ENCODE peak calls at places on chromosomes 1 and 21, in nine cellular contexts. P, G, C, N, M, Y, L, J and U are unnamed samples.

GRCh38 chr1:184802739-184803492 is 48.3 kb upstream of the EDEM3 start:
- DNase-seq in P (no peak), G (peak), C (no peak), N (no peak), M (peak), Y (peak), L (no peak), J (no peak), U (no peak)

GRCh38 chr1:183914891-183915290 is 110.0 kb downstream of the RGL1 start:
- DNase-seq in P (no peak), G (no peak), C (no peak), N (no peak), M (no peak), Y (no peak), L (no peak), J (no peak), U (no peak)

GRCh38 chr1:185939142-185939541 is 205.0 kb downstream of the HMCN1 start:
- DNase-seq in P (no peak), G (peak), C (no peak), N (no peak), M (no peak), Y (peak), L (no peak), J (peak), U (no peak)

GRCh38 chr1:230537456-230537855 is 104.8 kb upstream of the COG2 start:
- DNase-seq in P (peak), G (no peak), C (no peak), N (no peak), M (no peak), Y (no peak), L (no peak), J (peak), U (no peak)

GRCh38 chr21:38171723-38172344 is 85.0 kb upstream of the KCNJ15 start:
- DNase-seq in P (peak), G (peak), C (no peak), N (no peak), M (peak), Y (peak), L (no peak), J (peak), U (peak)

GRCh38 chr21:36430841-36431240 is 45.6 kb downstream of the CHAF1B start:
- DNase-seq in P (no peak), G (peak), C (no peak), N (no peak), M (no peak), Y (peak), L (no peak), J (no peak), U (no peak)

GRCh38 chr1:234837713-234838112 is 227.7 kb upstream of the IRF2BP2 start:
- DNase-seq in P (no peak), G (no peak), C (no peak), N (no peak), M (no peak), Y (no peak), L (no peak), J (no peak), U (no peak)

GRCh38 chr21:33949516-33950424 is 34.2 kb upstream of the ATP5PO start:
- DNase-seq in P (no peak), G (no peak), C (no peak), N (no peak), M (no peak), Y (no peak), L (no peak), J (no peak), U (no peak)

GRCh38 chr21:42650441-42651421 is 2.7 kb upstream of the PDE9A start:
- DNase-seq in P (no peak), G (no peak), C (no peak), N (peak), M (no peak), Y (no peak), L (peak), J (no peak), U (peak)

GRCh38 chr1:209634005-209634737 is 18.1 kb downstream of the LAMB3 start:
- DNase-seq in P (no peak), G (no peak), C (no peak), N (no peak), M (no peak), Y (peak), L (no peak), J (no peak), U (no peak)

GRCh38 chr1:212721388-212722247 is 22.0 kb upstream of the BATF3 start:
- DNase-seq in P (no peak), G (peak), C (no peak), N (no peak), M (peak), Y (peak), L (no peak), J (no peak), U (no peak)
- TF ChIP-seq CTCF in P (no peak), G (no peak), C (no peak), N (no peak), M (no peak), Y (no peak), L (no peak), J (no peak), U (no peak)

GRCh38 chr1:162561616-162562451 is at the start of gene UAP1:
- DNase-seq in P (no peak), G (no peak), C (peak), N (peak), M (no peak), Y (no peak), L (no peak), J (peak), U (no peak)
- TF ChIP-seq CTCF in P (no peak), G (no peak), C (no peak), N (no peak), M (no peak), Y (peak), L (no peak), J (no peak), U (no peak)

DNA sequence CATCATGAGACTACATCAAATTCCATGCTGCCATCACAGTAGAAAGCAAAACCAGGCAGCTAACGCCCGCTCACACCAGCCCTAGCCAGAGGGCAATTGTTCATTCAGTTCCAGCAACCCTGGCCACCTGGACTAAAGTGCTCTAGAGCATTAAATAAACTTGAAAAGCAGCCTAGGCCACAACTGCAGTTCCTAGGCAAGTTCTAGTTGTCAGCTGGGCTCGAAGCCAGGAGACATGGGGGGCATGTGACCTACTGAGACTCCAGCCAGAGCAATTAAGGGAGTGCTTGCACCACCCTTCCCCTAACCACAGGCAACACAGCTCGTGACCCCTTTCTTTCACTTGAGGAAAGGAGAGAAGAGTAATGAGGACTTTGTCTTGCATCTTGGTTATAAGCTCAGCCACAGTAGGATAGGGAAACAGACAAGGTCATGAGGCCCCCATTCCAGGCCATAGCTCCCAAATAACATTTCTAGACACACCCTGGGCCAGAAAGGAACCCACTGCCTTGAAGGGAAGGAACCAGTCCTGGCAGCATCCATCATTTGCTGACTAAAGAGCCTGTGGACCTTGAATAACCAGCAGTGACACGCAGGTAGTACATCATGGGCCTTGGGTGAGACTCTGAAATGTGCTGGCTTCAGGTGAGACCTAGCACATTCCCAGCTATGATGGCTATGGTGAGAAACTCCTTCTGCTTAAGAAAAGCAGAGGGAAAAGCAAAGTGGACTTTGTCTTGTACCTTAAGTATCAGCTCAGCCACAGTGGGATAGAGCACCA is 77.0 kb downstream of the ZZZ3 start:
- DNase-seq in P (no peak), G (peak), C (peak), N (peak), M (peak), Y (peak), L (peak), J (no peak), U (no peak)
- TF ChIP-seq CTCF in P (no peak), G (no peak), C (no peak), N (no peak), M (no peak), Y (no peak), L (no peak), J (no peak), U (no peak)

DNA sequence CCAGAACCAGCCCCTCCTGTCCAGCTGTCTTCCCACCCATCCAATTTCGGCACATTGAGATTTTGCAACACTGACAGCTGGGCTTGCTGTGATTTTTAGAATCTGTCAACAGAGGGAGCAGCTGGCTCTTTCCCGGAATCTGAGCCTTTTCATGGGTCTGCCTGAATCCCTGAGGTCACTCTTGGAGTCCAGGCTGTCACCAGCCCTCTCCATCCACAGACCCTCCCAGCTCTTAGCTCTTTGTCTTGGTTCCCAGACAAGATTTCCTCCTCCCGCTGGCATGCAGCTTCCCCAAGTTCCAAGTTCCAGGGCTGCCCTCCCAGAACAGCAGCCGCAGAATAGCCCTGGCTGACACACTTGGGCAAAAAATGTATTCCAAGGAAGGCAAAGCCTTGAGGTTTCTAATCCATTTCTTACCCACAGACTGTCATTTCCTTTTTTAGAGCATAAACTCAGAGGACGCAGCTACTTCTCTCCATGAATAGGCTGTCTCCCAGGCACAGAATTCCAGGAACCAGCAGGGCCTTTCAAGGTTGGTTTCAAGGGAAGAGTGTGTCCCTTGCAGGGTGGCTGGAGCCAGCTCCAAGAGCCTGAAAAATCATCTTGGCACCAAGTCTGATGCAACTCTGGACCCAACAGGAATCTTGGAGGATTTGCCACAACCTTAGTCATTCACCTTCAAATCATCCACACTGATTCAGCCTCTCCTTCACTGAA is 7.1 kb upstream of the TMEM61 start:
- DNase-seq in P (no peak), G (peak), C (peak), N (no peak), M (peak), Y (peak), L (no peak), J (peak), U (peak)
- TF ChIP-seq CTCF in P (peak), G (peak), C (peak), N (no peak), M (peak), Y (peak), L (peak), J (peak), U (no peak)

DNA sequence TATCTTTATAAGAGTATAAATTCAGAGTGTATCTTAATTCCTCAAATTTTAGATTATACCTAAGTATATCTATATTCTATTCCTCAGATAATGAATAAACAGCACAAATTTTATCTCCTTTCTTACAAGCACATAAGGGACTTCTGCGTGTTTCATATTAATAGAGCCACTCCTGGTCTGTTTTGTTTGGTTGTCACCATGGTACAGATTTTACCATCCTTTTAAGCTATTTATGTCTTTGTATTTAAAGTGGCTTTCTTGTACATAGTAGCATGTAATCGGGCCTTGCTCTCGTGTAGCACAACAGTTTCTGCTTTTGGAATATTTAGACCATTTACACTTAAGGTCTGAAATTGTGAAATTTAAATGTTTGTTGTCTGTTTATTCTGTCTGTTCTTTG is 52.6 kb upstream of the SLC35A3 start:
- DNase-seq in P (no peak), G (no peak), C (no peak), N (no peak), M (no peak), Y (no peak), L (no peak), J (no peak), U (no peak)
- TF ChIP-seq CTCF in P (no peak), G (no peak), C (no peak), N (no peak), M (no peak), Y (no peak), L (no peak), J (no peak), U (no peak)

GRCh38 chr1:6080469-6080868 is 34.8 kb downstream of the KCNAB2 start:
- DNase-seq in P (no peak), G (no peak), C (no peak), N (no peak), M (no peak), Y (peak), L (no peak), J (no peak), U (no peak)
- TF ChIP-seq CTCF in P (peak), G (peak), C (no peak), N (no peak), M (no peak), Y (peak), L (no peak), J (peak), U (no peak)